ENCODE peak calls at places on chromosome 7, in four cellular contexts. E is A549, N is K562, X is HepG2. I is an unnamed sample.

GRCh38 chr7:134028853-134029252 is 98.3 kb upstream of the LRGUK start:
- DNase-seq in X (no peak), E (no peak), N (no peak), I (no peak)

GRCh38 chr7:87347682-87348081 is 2.2 kb downstream of the CROT start:
- DNase-seq in E (no peak), N (no peak), X (no peak), I (no peak)

GRCh38 chr7:137996386-137996851 is 5.5 kb downstream of the CREB3L2 start:
- DNase-seq in X (no peak), E (no peak), N (peak), I (peak)

GRCh38 chr7:157271991-157272324 is 64.8 kb upstream of the DNAJB6 start:
- DNase-seq in X (peak), N (no peak), E (peak), I (peak)

GRCh38 chr7:105454058-105454739 is 65.5 kb upstream of the SRPK2 start:
- DNase-seq in E (no peak), X (no peak), N (no peak), I (peak)

GRCh38 chr7:116438274-116438673 is 61.3 kb upstream of the CAV2 start:
- DNase-seq in N (peak), X (peak), E (peak), I (peak)

GRCh38 chr7:131346885-131347592 is 19.4 kb downstream of the MKLN1 start:
- DNase-seq in E (no peak), N (no peak), X (no peak), I (no peak)

GRCh38 chr7:40643664-40644063 is 508.9 kb downstream of the SUGCT start:
- DNase-seq in E (no peak), N (no peak), X (no peak), I (no peak)

GRCh38 chr7:112596260-112596659 is 115.5 kb downstream of the LSMEM1 start:
- DNase-seq in X (no peak), E (no peak), N (no peak), I (no peak)

GRCh38 chr7:28176645-28177044 is 4.0 kb downstream of the JAZF1 start:
- DNase-seq in E (no peak), N (no peak), X (no peak), I (no peak)

GRCh38 chr7:33744293-33744692 is 161.0 kb upstream of the BMPER start:
- DNase-seq in X (peak), N (peak), E (peak), I (peak)

GRCh38 chr7:77329466-77330168 is 86.5 kb downstream of the GSAP start:
- DNase-seq in X (no peak), N (no peak), E (no peak), I (no peak)

GRCh38 chr7:132437730-132438129 is 138.5 kb downstream of the PLXNA4 start:
- DNase-seq in N (no peak), X (no peak), E (no peak), I (no peak)

GRCh38 chr7:101725911-101726310 is 91.5 kb upstream of the CUX1 start:
- DNase-seq in N (no peak), E (no peak), X (no peak), I (no peak)

GRCh38 chr7:142440219-142441073 is 182.6 kb upstream of the PRSS58 start:
- DNase-seq in X (peak), E (peak), N (no peak), I (peak)

GRCh38 chr7:87155788-87156187 is 3.5 kb downstream of the DMTF1 start:
- DNase-seq in X (no peak), N (no peak), E (no peak), I (peak)

GRCh38 chr7:43038229-43038628 is 74.2 kb upstream of the HECW1 start:
- DNase-seq in X (no peak), E (no peak), N (no peak), I (peak)

GRCh38 chr7:46682841-46683624 is 762.0 kb upstream of the IGFBP3 start:
- DNase-seq in E (no peak), N (no peak), X (no peak), I (peak)

GRCh38 chr7:72466797-72467196 is 54.7 kb upstream of the CALN1 start:
- DNase-seq in X (no peak), E (no peak), N (no peak), I (no peak)

GRCh38 chr7:85328599-85328998 is 141.7 kb upstream of the SEMA3D start:
- DNase-seq in E (no peak), X (no peak), N (no peak), I (no peak)

GRCh38 chr7:112131016-112131415 is 75.2 kb downstream of the DOCK4 start:
- DNase-seq in E (no peak), X (no peak), N (no peak), I (no peak)

GRCh38 chr7:64888901-64889685 is 14.0 kb upstream of the ZNF273 start:
- DNase-seq in X (no peak), E (no peak), N (no peak), I (no peak)

GRCh38 chr7:69517985-69518731 is 80.1 kb upstream of the AUTS2 start:
- DNase-seq in E (no peak), X (no peak), N (no peak), I (no peak)

GRCh38 chr7:73768661-73769480 is 1.2 kb downstream of the CLDN3 start:
- DNase-seq in E (no peak), X (no peak), N (no peak), I (no peak)

GRCh38 chr7:128167316-128167691 is 73.8 kb upstream of the LEP start:
- DNase-seq in N (peak), X (no peak), E (peak), I (peak)

GRCh38 chr7:15305002-15305600 is 256.7 kb downstream of the AGMO start:
- DNase-seq in N (peak), X (peak), E (peak), I (peak)

DNA sequence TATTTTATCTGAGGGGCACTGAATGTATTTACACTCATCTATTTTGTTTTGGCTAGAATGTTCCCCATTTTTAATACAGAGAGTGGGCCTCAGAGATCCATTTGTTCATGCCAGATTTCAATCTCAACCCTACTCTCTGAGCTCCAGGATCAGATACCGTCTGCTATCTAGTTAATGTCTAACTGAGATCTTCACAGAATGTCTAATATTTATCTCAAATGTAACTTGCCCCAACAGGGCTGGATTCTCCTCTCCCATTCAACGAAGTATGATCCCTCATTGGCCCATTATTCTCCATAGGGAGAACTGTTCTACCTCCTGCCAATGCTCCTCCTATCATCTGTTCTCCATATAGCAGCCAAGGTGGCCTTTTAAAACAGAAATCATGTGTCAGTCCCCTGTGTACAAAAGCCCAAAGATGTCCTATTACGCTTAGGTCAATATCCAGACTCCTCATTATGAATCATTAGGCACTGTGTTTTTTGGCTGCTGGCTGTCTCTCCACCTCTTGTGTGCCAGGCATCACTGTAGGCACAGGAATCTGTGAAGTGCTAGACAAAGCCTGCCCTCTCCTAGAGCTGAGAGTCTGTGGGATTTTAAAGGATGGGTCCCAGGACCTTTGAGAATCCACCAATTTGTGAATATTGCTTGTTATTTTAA is 169.3 kb upstream of the AGK start:
- DNase-seq in E (no peak), X (no peak), N (no peak), I (no peak)
- TF ChIP-seq MAZ in E (no peak), X (no peak), N (no peak), I (no peak)

GRCh38 chr7:95865716-95866371 is 93.5 kb downstream of the DYNC1I1 start:
- DNase-seq in E (peak), X (peak), N (peak), I (peak)
- TF ChIP-seq CTCF in E (peak), X (peak), N (peak), I (peak)

DNA sequence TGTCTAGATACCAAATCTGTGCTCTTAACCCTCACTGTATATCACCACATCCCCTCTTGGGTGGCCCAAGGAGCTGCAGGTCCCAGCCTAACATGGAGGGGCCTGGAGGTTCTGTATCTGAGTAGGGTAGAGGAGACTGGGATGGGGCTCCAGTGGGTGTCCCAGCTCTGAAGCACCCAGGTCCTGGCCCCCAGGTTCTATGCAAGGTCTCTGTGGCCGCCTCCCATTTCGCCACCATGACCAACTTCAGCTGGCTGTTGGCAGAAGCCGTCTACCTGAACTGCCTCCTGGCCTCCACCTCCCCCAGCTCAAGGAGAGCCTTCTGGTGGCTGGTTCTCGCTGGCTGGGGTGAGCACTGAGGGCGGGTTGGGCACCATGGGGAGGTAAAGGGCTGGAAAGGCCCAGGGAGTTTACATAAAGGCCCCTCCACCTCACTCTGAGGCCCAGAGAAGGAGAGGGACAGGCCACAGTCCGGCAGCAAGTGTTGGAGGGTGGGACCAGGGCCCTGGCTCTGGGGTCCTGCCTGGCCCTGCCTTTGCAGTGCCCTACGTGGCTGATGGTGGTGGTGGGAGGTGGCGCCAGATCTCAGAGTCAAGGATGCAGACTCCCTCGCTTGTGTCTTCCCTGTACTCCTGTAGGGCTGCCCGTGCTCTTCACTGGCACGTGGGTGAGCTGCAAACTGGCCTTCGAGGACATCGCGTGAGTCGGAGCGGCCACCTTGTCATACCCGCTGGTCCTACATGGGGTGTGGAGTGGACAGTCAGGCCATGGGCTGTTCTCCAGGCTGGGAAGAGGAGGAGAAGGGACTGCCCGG is 10.2 kb downstream of the GHRHR start:
- DNase-seq in E (no peak), N (no peak), X (no peak), I (no peak)
- TF ChIP-seq MAZ in E (no peak), N (no peak), X (no peak), I (no peak)

DNA sequence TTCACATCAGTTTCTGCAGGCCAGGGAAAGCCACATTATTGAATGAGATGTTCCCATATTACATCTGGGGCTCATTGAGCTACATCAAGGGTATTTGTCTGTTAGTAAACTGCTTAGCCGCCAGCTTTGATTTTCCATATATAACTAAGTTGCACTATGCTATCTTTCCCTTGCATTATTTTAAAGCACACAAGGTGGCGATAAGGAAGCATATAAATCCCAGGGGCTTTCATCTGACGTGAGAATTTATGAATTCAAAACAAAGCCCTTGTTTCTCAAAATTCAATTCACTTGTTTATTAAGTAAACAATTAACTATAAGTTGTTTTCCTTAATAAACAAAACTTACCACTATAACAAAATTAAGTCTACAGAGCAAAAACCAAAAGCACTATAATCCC is 334.1 kb upstream of the TPK1 start:
- DNase-seq in X (no peak), N (no peak), E (peak), I (no peak)
- TF ChIP-seq CTCF in X (no peak), N (peak), E (no peak), I (no peak)

GRCh38 chr7:1175967-1176851 is 16.2 kb upstream of the ZFAND2A start:
- DNase-seq in E (peak), X (peak), N (peak), I (peak)

GRCh38 chr7:1181031-1181430 is 21.0 kb upstream of the ZFAND2A start:
- DNase-seq in N (no peak), E (no peak), X (no peak), I (no peak)

GRCh38 chr7:1176891-1177373 is 16.9 kb upstream of the ZFAND2A start:
- DNase-seq in E (peak), X (peak), N (peak), I (peak)

GRCh38 chr7:1187127-1187526 is 27.1 kb upstream of the ZFAND2A start:
- DNase-seq in X (no peak), E (no peak), N (no peak), I (no peak)

DNA sequence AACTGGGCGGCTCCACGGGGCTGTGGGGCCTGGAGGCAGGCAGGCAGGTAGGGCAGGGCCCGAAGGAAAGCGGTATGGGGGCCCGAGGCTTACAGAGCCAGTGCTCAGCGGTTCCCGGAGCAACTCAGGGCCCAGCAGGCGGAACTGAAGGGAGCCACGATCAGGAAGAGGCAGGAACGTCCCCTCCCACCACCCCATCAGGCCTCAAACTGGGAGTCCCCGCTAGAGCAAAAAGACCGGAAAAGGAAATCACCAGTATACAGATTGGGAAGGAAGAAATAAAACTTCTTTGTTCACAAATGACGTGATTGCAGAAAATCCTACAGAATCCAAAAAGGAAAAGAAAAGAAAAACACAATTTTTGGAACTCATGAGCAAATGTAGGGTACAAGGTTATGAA is 21.6 kb upstream of the ZFAND2A start:
- DNase-seq in N (no peak), X (no peak), E (no peak), I (no peak)
- TF ChIP-seq MAZ in N (no peak), X (no peak), E (no peak), I (no peak)

GRCh38 chr7:12249706-12250105 is 38.6 kb downstream of the TMEM106B start:
- DNase-seq in N (no peak), E (no peak), X (no peak), I (no peak)

GRCh38 chr7:12244694-12245093 is 33.6 kb downstream of the TMEM106B start:
- DNase-seq in X (no peak), E (no peak), N (no peak), I (no peak)

GRCh38 chr7:12239821-12240220 is 28.7 kb downstream of the TMEM106B start:
- DNase-seq in E (no peak), N (no peak), X (no peak), I (no peak)

DNA sequence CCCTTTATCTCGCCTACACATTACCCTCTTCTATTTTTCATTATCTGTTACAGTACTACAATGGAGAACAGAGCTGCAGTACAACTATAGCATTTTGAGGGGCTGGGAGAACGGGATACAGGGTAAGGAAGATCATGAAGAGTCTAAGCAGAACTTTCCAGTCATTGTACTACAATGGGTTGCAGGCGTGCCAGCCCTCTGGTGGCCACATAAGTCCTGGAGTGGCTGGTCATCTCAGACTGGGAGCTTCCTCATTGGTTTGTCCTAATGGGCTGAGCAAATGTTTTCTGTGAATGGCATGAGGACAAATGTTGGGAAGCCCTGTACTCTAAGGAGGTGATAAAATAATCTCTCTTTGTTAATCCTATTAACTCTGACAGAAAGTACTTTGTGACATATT is 33.0 kb downstream of the TMEM106B start:
- DNase-seq in X (peak), E (peak), N (peak), I (peak)
- TF ChIP-seq CTCF in X (peak), E (peak), N (peak), I (peak)

I was measured in IMR-90.